ENCODE peak calls at places on chromosomes 1 and 21, in six cellular contexts. Q, G, M, Z, U and S are unnamed samples.

GRCh38 chr1:58922302-58923089 is 138.6 kb upstream of the JUN start:
- DNase-seq in M (no peak), U (peak), G (no peak), Q (no peak), Z (no peak), S (no peak)

GRCh38 chr1:115717541-115717940 is 51.0 kb downstream of the CASQ2 start:
- DNase-seq in Z (peak), G (peak), M (peak), Q (peak), U (no peak), S (peak)

GRCh38 chr1:44648514-44649250 is 25.6 kb downstream of the TMEM53 start:
- DNase-seq in Q (no peak), U (no peak), M (no peak), Z (no peak), G (no peak), S (no peak)

GRCh38 chr1:229097356-229097755 is 173.6 kb upstream of the RAB4A start:
- DNase-seq in G (no peak), Q (no peak), M (no peak), U (no peak), Z (no peak), S (no peak)

GRCh38 chr1:39195166-39196111 is 9.1 kb upstream of the MACF1 start:
- DNase-seq in U (no peak), Q (no peak), Z (no peak), M (no peak), G (no peak), S (no peak)

GRCh38 chr1:217525773-217526490 is 105.0 kb downstream of the GPATCH2 start:
- DNase-seq in Z (peak), M (no peak), U (no peak), G (no peak), Q (no peak), S (no peak)

GRCh38 chr1:55423376-55423775 is 208.2 kb upstream of the USP24 start:
- DNase-seq in Z (no peak), Q (no peak), U (no peak), M (peak), G (no peak), S (no peak)

GRCh38 chr1:95407146-95407863 is 173.3 kb downstream of the RWDD3 start:
- DNase-seq in U (no peak), M (no peak), Q (no peak), G (no peak), Z (no peak), S (no peak)

GRCh38 chr21:25243809-25244208 is 363.5 kb downstream of the MRPL39 start:
- DNase-seq in M (no peak), U (no peak), Z (no peak), Q (no peak), G (no peak), S (no peak)

GRCh38 chr1:232149302-232150201 is 480.4 kb downstream of the SIPA1L2 start:
- DNase-seq in U (no peak), Q (no peak), Z (peak), G (no peak), M (peak), S (no peak)

GRCh38 chr1:157073944-157074685 is 25.5 kb downstream of the ETV3L start:
- DNase-seq in G (no peak), U (no peak), Q (peak), Z (peak), M (peak), S (peak)

GRCh38 chr1:206883160-206883559 is 14.1 kb upstream of the IL24 start:
- DNase-seq in Z (no peak), G (no peak), M (no peak), U (no peak), Q (no peak), S (no peak)

GRCh38 chr1:56123421-56123820 is 455.9 kb downstream of the PLPP3 start:
- DNase-seq in Q (no peak), Z (no peak), G (no peak), U (no peak), M (no peak), S (no peak)

GRCh38 chr1:39842726-39843305 is 40.5 kb downstream of the TRIT1 start:
- DNase-seq in M (no peak), Z (no peak), Q (no peak), U (no peak), G (no peak), S (no peak)

GRCh38 chr1:233530665-233531386 is 83.1 kb upstream of the KCNK1 start:
- DNase-seq in M (no peak), Z (no peak), U (no peak), Q (no peak), G (no peak), S (no peak)

GRCh38 chr1:117611121-117611601 is 5.3 kb downstream of the TENT5C start:
- DNase-seq in Z (no peak), Q (no peak), G (peak), U (no peak), M (no peak), S (peak)

GRCh38 chr1:170823120-170823519 is 112.2 kb upstream of the MROH9 start:
- DNase-seq in U (no peak), G (no peak), Q (no peak), M (no peak), Z (no peak), S (no peak)

DNA sequence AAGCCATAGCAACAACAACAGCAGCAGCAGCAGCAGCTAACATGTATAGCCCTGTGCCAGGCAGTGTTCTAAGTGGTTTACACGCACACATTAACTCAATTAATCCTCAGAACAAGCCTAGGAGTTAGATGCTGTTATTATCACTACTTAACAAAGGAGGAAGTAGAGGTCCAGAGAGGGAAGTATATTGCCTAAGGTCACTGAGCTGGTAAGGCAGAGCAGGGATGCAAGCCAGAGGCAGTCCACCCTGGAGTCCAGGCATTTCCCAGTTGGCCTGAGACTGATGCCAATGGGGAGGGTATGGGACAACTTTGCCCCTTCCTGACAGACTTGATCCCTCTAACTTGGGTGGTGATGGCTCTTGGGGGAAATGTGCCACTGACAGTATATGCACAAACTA is 6.8 kb downstream of the CDC14A start:
- DNase-seq in Q (no peak), U (no peak), M (no peak), G (no peak), Z (no peak), S (peak)
- H3K4me3 ChIP-seq in Q (no peak), U (no peak), M (no peak), G (no peak), Z (no peak), S (no peak)

GRCh38 chr1:161121042-161121441 is 3.1 kb downstream of the NIT1 start:
- DNase-seq in Z (no peak), M (no peak), U (no peak), G (no peak), Q (no peak), S (no peak)

GRCh38 chr1:161119379-161120061 is 1.6 kb downstream of the NIT1 start:
- DNase-seq in U (no peak), Q (no peak), M (peak), Z (peak), G (peak), S (peak)

GRCh38 chr1:161119017-161119378 is 1.1 kb downstream of the NIT1 start:
- DNase-seq in G (no peak), Z (no peak), M (no peak), U (no peak), Q (no peak), S (peak)

GRCh38 chr1:161115132-161115711 is 2.6 kb downstream of the PFDN2 start:
- DNase-seq in U (no peak), Z (peak), G (no peak), Q (peak), M (peak), S (peak)

GRCh38 chr1:161117681-161118581 is at the start of the genes NIT1 and PFDN2:
- DNase-seq in M (peak), Q (peak), U (peak), Z (peak), G (peak), S (peak)
- TF ChIP-seq MYC in M (peak), Q (peak), U (peak), Z (no peak), G (peak), S (peak)

DNA sequence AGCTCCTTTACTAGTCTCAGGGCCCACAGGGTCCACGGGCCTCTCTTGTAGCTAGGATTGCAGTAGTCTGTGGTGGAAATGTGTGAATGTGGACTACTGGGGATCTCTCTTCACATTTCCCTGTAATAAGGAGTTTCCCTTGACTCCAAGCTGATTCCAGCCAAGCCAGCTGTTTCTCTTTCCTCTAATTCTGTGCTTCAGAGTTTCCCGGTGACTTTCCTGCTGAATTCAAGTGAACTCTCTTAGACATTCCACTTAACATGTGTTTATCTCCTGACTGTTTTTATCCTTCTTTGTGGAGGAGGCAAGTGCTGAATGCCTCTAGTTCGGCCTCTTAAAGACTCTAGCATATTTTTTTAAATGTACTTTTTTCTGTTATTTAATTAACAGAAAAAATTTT is 354.0 kb upstream of the RGS18 start:
- DNase-seq in G (no peak), M (no peak), Q (no peak), U (no peak), Z (peak), S (no peak)
- TF ChIP-seq MAX in G (no peak), M (no peak), Q (no peak), U (no peak), Z (no peak), S (no peak)

GRCh38 chr1:23903754-23904153 is 9.4 kb downstream of the CNR2 start:
- DNase-seq in G (no peak), U (no peak), Z (no peak), Q (no peak), M (no peak), S (no peak)

GRCh38 chr1:23904748-23905357 is 8.3 kb downstream of the CNR2 start:
- DNase-seq in Q (no peak), G (no peak), M (no peak), U (peak), Z (no peak), S (peak)

GRCh38 chr1:23905461-23906025 is 7.6 kb downstream of the CNR2 start:
- DNase-seq in G (no peak), Z (no peak), M (no peak), U (no peak), Q (no peak), S (no peak)

GRCh38 chr1:23899070-23899469 is 14.1 kb downstream of the CNR2 start:
- DNase-seq in M (no peak), G (no peak), Z (no peak), U (no peak), Q (no peak), S (peak)

DNA sequence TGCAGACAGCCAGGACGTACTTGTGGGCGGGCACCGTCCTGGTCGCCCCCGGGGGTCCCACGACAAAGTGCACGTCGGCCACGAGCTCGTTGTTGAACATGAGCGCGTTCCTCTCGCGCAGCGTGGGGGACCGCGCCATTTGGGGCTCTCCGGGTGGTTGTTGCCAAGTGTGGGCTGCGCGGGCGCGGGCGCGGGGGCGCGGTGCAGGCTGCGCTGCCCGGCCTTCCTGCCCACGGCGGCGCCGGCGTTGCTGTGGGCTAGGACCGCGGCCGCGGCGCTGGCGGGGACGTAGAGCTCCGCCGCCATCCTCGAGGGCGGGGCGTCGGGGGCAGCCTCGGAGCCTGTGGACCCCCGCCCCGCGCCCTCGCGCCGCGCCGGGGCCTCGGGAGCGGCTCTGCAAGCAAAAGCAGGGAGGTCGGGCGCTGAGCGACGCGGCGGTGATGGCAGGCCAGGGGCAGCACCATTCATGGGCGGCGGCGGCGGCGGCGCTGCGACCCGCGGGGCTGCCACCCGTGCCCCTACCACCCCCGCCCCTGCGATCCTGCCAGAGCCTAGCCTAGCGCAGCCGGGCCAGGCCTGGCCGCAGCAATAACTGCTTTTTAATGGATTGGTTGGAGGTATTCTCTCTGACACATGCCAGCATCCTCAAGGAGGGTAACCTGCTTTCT is 10.4 kb downstream of the CNR2 start:
- DNase-seq in G (no peak), U (no peak), Z (no peak), M (no peak), Q (no peak), S (no peak)
- H3K4me3 ChIP-seq in G (no peak), U (no peak), Z (no peak), M (no peak), Q (no peak), S (no peak)

GRCh38 chr1:65189716-65190115 is 41.7 kb downstream of the AK4 start:
- DNase-seq in Q (no peak), M (no peak), U (no peak), G (no peak), Z (no peak), S (no peak)

GRCh38 chr1:65195495-65196417 is 47.8 kb downstream of the AK4 start:
- DNase-seq in G (peak), Z (no peak), Q (no peak), U (no peak), M (no peak), S (no peak)

GRCh38 chr1:65197636-65198035 is 49.6 kb downstream of the AK4 start:
- DNase-seq in Z (no peak), U (no peak), M (no peak), Q (no peak), G (no peak), S (no peak)

GRCh38 chr1:65190229-65190628 is 42.2 kb downstream of the AK4 start:
- DNase-seq in U (no peak), M (no peak), Q (no peak), Z (no peak), G (no peak), S (no peak)

DNA sequence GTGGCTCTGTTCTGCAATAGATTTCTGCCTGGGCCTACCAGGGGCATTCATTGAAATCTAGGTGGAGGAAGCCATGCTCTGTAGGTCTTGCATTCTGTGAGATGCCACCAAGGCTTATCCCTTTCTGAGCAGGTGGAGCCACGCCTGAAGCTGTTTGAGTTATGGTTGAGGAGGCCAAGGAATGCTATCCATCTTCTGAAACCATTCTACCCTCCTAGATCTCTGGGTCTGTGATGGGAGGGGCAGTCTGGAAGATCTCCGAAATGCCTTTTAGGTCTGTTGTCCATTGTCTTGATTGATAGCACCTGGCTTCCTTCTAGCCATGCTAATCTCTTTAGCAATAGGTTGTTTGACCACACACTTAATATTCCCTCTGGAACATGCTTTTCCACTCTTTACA is 45.1 kb downstream of the AK4 start:
- DNase-seq in U (no peak), Q (no peak), Z (no peak), M (no peak), G (no peak), S (no peak)
- TF ChIP-seq MYC in U (no peak), Q (no peak), Z (no peak), M (no peak), G (no peak), S (no peak)

GRCh38 chr1:19123837-19124236 is 86.2 kb downstream of the UBR4 start:
- DNase-seq in Q (no peak), M (no peak), U (no peak), Z (no peak), G (no peak), S (peak)
- TF ChIP-seq MAX in Q (no peak), M (no peak), U (no peak), Z (no peak), G (no peak), S (no peak)